ENCODE peak calls at places on chromosomes 2 and 18, in seven cellular contexts. B is left ventricle myocardium inferior; K is thoracic aorta; X is ovary; E is heart right ventricle; G is foreskin fibroblast; V is naive thymus-derived CD4-positive, alpha-beta T cell. P is an unnamed sample.

GRCh38 chr18:79576686-79577351 is 102.8 kb upstream of the CTDP1 start:
- DNase-seq in K (no peak), X (peak), E (peak), G (no peak), B (peak), V (no peak), P (peak)

GRCh38 chr2:238882083-238882755 is 34.3 kb downstream of the TWIST2 start:
- DNase-seq in E (no peak), G (no peak), B (no peak), K (no peak), V (no peak), X (no peak), P (no peak)

GRCh38 chr2:169276045-169276444 is 86.3 kb downstream of the LRP2 start:
- DNase-seq in B (no peak), K (no peak), E (no peak), V (no peak), G (no peak), X (no peak), P (no peak)

GRCh38 chr2:65708129-65708528 is 275.7 kb upstream of the SPRED2 start:
- DNase-seq in G (no peak), K (no peak), V (no peak), B (no peak), E (no peak), X (no peak), P (no peak)

GRCh38 chr2:134119117-134119671 is 134.7 kb upstream of the MGAT5 start:
- DNase-seq in E (no peak), X (no peak), V (no peak), K (no peak), B (no peak), G (no peak), P (no peak)

GRCh38 chr2:106094101-106094860 is 99.8 kb downstream of the UXS1 start:
- DNase-seq in B (no peak), X (no peak), G (no peak), V (peak), E (no peak), K (no peak), P (no peak)

GRCh38 chr2:86436328-86436727 is 4.8 kb upstream of the KDM3A start:
- DNase-seq in X (no peak), G (no peak), K (no peak), E (no peak), V (no peak), B (no peak), P (no peak)

GRCh38 chr2:156672569-156673270 is 236.5 kb downstream of the GPD2 start:
- DNase-seq in K (no peak), X (no peak), V (no peak), E (no peak), G (no peak), B (no peak), P (no peak)

GRCh38 chr18:32974421-32975165 is 201.8 kb upstream of the KLHL14 start:
- DNase-seq in V (no peak), B (no peak), K (no peak), E (no peak), X (no peak), G (no peak), P (no peak)

GRCh38 chr2:25281581-25281980 is 60.1 kb downstream of the DNMT3A start:
- DNase-seq in B (no peak), V (no peak), E (no peak), X (peak), K (no peak), G (no peak), P (no peak)

GRCh38 chr2:121205321-121205942 is 79.6 kb downstream of the TFCP2L1 start:
- DNase-seq in G (no peak), K (no peak), E (no peak), B (no peak), X (no peak), V (no peak), P (no peak)

GRCh38 chr2:233815861-233816260 is 37.7 kb downstream of the MROH2A start:
- DNase-seq in K (no peak), E (no peak), V (no peak), G (no peak), B (no peak), X (no peak), P (no peak)

GRCh38 chr2:119136872-119137271 is 21.7 kb downstream of the C1QL2 start:
- DNase-seq in K (no peak), G (no peak), V (no peak), B (no peak), X (no peak), E (no peak), P (no peak)

GRCh38 chr2:55112229-55113016 is 62.2 kb upstream of the RTN4 start:
- DNase-seq in B (peak), X (peak), E (peak), K (no peak), G (no peak), V (no peak), P (peak)
- H3K4me3 ChIP-seq in B (peak), X (no peak), E (peak), K (peak), G (no peak), V (no peak), P (no peak)

DNA sequence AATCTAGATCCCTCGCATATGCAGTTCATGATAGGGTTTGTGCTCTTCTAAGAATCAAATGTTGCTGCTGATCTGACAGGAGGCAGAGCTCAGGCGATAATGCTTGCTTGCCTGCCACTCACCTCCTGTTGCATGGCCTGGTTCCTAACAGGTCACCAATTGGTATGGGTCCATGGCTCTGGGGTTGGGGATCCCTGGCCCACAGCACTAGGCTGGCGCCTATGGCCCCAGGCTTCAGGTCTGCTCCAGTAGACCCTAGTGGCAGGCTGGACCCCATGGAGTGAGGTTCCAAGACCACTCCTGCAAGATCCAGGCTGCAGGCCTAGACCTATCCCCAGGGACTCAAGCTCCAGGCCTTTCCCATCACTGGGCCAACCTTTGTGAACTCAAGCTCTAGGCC is 102.3 kb downstream of the SPHKAP start:
- DNase-seq in K (no peak), E (no peak), G (no peak), V (no peak), X (no peak), B (no peak), P (no peak)
- H3K4me3 ChIP-seq in K (no peak), E (no peak), G (no peak), V (no peak), X (no peak), B (no peak), P (no peak)

GRCh38 chr2:159516241-159516758 is 100.0 kb downstream of the BAZ2B start:
- DNase-seq in B (no peak), X (no peak), G (no peak), E (no peak), V (peak), K (no peak), P (no peak)
- H3K4me3 ChIP-seq in B (peak), X (peak), G (peak), E (peak), V (peak), K (peak), P (peak)

DNA sequence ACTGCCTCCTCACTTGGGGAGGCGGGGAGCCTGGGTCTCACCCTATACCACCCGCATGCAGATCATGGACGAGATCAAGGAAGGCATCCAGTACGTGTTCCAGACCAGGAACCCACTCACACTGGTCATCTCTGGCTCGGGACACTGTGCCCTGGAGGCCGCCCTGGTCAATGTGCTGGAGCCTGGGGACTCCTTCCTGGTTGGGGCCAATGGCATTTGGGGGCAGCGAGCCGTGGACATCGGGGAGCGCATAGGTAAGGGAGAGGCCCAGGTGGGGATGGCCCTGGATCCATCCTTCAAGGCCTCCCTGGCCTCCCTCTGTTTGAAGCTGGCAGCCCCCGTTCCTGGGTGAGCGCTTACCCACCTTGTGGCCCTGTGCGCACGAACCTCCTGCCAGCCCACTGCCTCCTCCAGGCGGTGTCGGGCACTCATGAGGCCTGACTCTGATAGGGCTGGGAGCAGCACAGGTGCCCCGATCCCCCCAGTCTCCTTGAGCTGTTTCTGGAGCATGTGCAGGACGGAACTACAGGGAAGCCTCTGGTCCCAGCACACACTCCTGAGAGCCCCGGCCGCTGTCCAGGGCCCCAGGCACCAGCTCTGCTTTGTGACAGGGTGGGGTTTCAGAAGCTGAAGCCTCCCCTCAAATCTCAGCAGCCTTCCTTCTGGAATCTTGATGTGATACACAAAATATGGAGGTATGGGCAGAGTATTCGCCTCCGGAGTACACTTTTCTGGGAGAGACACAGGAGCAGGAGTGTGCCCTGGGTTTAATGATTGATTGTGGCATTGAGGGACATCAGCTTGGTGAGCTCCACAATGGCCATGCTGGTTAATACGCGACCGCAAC is 708 bp downstream of the AGXT start:
- DNase-seq in E (no peak), G (no peak), K (no peak), X (no peak), V (no peak), B (no peak), P (no peak)
- H3K4me3 ChIP-seq in E (no peak), G (no peak), K (no peak), X (no peak), V (no peak), B (no peak), P (no peak)

DNA sequence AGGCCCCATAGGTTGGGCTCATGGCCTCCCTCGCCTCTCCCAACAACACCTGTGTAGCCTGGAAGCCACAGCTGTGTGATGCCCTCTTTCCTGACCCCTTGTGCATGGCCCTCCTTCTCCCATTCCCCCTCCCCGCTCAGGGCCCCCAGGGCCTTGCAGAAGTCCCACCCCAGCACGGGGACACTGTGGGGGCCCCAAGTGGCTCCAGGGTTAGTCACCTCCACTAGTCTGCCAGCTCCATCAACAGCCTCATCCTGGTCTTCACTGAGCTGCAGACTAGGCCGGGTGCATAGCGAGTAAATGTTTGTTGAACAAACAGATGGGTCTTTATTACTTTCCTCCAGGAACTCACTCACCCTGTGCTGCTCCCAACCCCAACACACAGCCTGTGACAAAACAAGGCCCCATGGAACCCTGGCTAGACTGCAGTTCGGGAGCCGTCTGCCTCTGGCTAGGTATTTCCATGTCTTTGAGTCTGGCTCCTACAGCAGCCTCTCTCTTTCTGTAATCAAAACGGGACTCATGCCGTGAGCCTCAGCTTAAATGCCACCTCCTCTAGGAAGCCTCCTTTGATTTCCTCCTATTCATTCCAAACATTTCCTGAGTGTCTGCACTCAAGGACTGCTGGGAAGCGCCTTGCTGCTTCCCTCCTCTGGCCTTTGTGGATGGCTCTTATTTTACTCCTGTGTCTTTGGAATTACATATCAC is 109.9 kb upstream of the ID2 start:
- DNase-seq in E (no peak), K (no peak), G (no peak), V (no peak), B (no peak), X (no peak), P (no peak)
- H3K4me3 ChIP-seq in E (no peak), K (no peak), G (no peak), V (no peak), B (no peak), X (no peak), P (no peak)

DNA sequence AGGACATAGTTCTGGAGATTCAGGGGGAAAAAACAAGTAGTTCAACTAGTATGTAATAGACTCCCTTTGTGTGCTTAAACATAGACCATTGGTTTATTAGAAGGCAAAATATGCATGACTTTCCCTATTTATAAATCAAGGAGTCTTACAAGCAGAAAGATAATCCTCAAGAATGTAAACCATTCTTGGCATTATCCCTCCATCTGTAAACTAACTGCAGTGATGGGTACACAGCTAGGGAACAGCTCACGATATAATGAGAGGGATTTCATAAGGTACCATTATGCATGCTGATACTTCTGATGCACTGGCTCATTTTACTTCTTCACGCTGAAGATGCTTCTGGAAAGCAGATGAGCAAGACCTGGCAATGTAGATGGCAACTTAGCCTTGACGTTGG is 878 bp downstream of the FBXO15 start:
- DNase-seq in B (no peak), E (no peak), K (no peak), G (peak), V (no peak), X (no peak), P (no peak)
- H3K4me3 ChIP-seq in B (peak), E (peak), K (peak), G (peak), V (peak), X (no peak), P (peak)

GRCh38 chr2:179729961-179730360 is 131.5 kb downstream of the ZNF385B start:
- DNase-seq in B (no peak), V (no peak), K (no peak), X (no peak), G (no peak), E (no peak), P (no peak)

GRCh38 chr2:179724403-179724802 is 137.0 kb downstream of the ZNF385B start:
- DNase-seq in V (no peak), G (no peak), K (no peak), E (no peak), B (no peak), X (no peak), P (no peak)

GRCh38 chr2:179726461-179727180 is 134.8 kb downstream of the ZNF385B start:
- DNase-seq in X (no peak), V (no peak), E (no peak), K (no peak), G (no peak), B (no peak), P (no peak)
- H3K4me3 ChIP-seq in X (no peak), V (no peak), E (no peak), K (no peak), G (no peak), B (no peak), P (no peak)

DNA sequence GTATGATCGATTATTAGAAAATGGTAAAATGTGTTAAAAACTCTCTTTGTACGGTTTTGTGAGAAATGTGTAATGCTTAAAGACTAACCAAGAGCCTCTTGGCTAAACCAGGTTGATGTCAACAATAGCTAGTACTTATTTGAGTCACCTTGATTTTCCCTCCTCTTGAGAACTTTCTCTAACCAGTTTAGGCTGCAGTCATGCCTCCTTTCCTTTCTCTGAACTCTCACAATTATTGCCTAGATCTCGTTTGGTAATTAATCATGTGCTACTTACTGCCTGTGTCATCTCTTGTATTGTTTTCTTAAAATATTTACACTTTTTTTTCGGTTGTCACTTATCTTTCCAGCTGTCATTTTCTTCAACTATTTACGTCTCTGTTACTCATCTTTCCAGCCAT is 1.1 kb upstream of the EPC2 start:
- DNase-seq in K (no peak), G (no peak), B (no peak), X (no peak), V (no peak), E (no peak), P (no peak)
- H3K4me3 ChIP-seq in K (peak), G (peak), B (peak), X (peak), V (peak), E (peak), P (peak)

GRCh38 chr2:66748939-66749338 is 314.0 kb downstream of the MEIS1 start:
- DNase-seq in X (no peak), G (no peak), V (no peak), B (no peak), K (no peak), E (no peak), P (no peak)

DNA sequence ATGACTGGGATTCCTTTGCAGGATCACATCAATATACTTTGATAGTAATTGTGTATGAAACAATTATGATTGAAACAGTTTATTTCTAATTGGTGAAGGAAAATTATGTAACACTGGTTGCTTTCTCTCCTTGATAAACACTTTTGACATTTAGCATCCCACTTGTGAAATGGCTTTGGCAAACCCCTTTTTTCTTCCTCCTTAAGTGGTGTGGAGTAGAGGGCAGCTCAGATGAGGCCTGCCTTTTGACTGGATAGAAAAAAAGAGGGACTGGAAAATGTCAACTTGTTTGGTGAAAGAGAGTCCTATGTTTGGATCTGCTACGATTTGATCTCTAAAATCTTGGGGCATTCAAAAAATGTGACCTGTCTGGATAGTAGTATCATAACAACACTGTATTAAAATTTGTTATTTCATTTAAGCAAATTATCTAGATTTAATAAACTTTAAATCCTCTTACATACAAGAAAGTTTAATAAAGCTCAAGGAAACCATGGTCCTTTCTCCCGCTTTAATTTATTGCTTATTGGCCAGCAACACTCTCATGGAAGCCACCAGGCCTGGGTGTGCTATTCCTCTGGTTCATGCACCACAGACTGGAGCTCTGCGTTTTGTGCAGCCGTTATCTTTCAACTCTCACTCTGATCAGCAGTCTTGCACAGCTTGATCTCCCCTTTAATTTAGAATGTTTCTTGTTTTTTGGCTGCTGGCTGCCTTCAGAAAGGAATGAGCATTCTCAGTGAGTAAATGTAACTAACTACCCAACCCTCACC is 318.5 kb downstream of the MEIS1 start:
- DNase-seq in B (no peak), X (no peak), V (no peak), G (no peak), E (no peak), K (no peak), P (no peak)
- H3K4me3 ChIP-seq in B (no peak), X (no peak), V (no peak), G (no peak), E (no peak), K (no peak), P (no peak)

P was measured in kidney.